ENCODE peak calls at places on chromosome 6, in five cellular contexts. One of them, this sample, is unnamed.

GRCh38 chr6:112222111-112222726 is 32.1 kb downstream of the LAMA4 start:
- DNase-seq in fibroblast of lung: peak
- DNase-seq in tibial nerve: no peak
- DNase-seq in upper lobe of right lung: no peak
- DNase-seq in NB4: no peak
- DNase-seq in this sample: no peak

GRCh38 chr6:90429713-90430112 is 133.1 kb upstream of the BACH2 start:
- DNase-seq in fibroblast of lung: peak
- DNase-seq in tibial nerve: no peak
- DNase-seq in upper lobe of right lung: no peak
- DNase-seq in NB4: no peak
- DNase-seq in this sample: no peak

GRCh38 chr6:10873374-10873773 is 8.5 kb downstream of the GCM2 start:
- DNase-seq in fibroblast of lung: no peak
- DNase-seq in tibial nerve: no peak
- DNase-seq in upper lobe of right lung: no peak
- DNase-seq in NB4: no peak
- DNase-seq in this sample: no peak

GRCh38 chr6:16729183-16729696 is 32.0 kb downstream of the ATXN1 start:
- DNase-seq in fibroblast of lung: peak
- DNase-seq in tibial nerve: no peak
- DNase-seq in upper lobe of right lung: no peak
- DNase-seq in NB4: peak
- DNase-seq in this sample: no peak

GRCh38 chr6:133983099-133983939 is 30.3 kb downstream of the TBPL1 start:
- DNase-seq in fibroblast of lung: peak
- DNase-seq in tibial nerve: no peak
- DNase-seq in upper lobe of right lung: peak
- DNase-seq in NB4: peak
- DNase-seq in this sample: no peak

GRCh38 chr6:100301731-100302130 is 163.0 kb downstream of the SIM1 start:
- DNase-seq in fibroblast of lung: no peak
- DNase-seq in tibial nerve: no peak
- DNase-seq in upper lobe of right lung: no peak
- DNase-seq in NB4: no peak
- DNase-seq in this sample: no peak

GRCh38 chr6:62740171-62740570 is 454.1 kb upstream of the KHDRBS2 start:
- DNase-seq in fibroblast of lung: no peak
- DNase-seq in tibial nerve: no peak
- DNase-seq in upper lobe of right lung: no peak
- DNase-seq in NB4: no peak
- DNase-seq in this sample: no peak

GRCh38 chr6:44043036-44043478 is 84.2 kb downstream of the MRPL14 start:
- DNase-seq in fibroblast of lung: peak
- DNase-seq in tibial nerve: no peak
- DNase-seq in upper lobe of right lung: no peak
- DNase-seq in NB4: peak
- DNase-seq in this sample: no peak

GRCh38 chr6:38975621-38976049 is 72.9 kb upstream of the GLP1R start:
- DNase-seq in fibroblast of lung: no peak
- DNase-seq in tibial nerve: no peak
- DNase-seq in upper lobe of right lung: no peak
- DNase-seq in NB4: no peak
- DNase-seq in this sample: no peak

GRCh38 chr6:141164042-141164748 is 968.5 kb upstream of the GJE1 start:
- DNase-seq in fibroblast of lung: peak
- DNase-seq in tibial nerve: no peak
- DNase-seq in upper lobe of right lung: no peak
- DNase-seq in NB4: no peak
- DNase-seq in this sample: no peak

GRCh38 chr6:162109466-162110040 is 618.0 kb downstream of the PRKN start:
- DNase-seq in fibroblast of lung: no peak
- DNase-seq in tibial nerve: no peak
- DNase-seq in upper lobe of right lung: no peak
- DNase-seq in NB4: no peak
- DNase-seq in this sample: no peak

DNA sequence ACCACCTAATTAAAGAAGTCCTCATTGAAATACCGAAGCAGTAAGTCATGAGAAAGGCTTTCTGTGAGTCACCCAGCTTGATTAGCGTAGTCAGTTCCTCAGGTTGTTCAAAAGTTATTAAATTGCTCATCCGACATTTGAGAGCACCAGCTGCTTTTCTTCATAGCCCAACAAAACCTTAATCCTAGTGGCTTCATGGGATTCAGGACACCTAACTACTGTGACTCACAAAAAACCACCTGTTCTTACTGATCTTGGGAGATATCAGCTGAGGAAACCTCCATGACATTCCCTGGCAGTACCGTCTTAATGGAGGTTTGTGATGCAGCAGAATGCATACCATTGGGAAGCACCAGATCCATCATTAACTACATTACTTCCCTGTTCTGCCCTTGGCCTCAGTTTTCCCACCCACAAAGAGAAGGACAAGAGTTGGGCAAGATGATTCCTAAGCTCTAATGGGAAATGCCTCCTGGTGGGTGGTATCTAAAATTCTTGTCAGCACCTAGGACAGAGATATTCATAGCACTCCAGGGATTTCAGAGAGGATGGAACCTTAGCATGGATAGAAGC is 103.8 kb downstream of the KHDC1L start:
- DNase-seq in fibroblast of lung: peak
- DNase-seq in tibial nerve: no peak
- DNase-seq in upper lobe of right lung: no peak
- DNase-seq in NB4: no peak
- DNase-seq in this sample: no peak
- TF ChIP-seq CTCF in fibroblast of lung: no peak
- TF ChIP-seq CTCF in tibial nerve: no peak
- TF ChIP-seq CTCF in upper lobe of right lung: no peak
- TF ChIP-seq CTCF in NB4: no peak
- TF ChIP-seq CTCF in this sample: no peak

GRCh38 chr6:105569706-105570105 is 166.8 kb upstream of the PREP start:
- DNase-seq in fibroblast of lung: no peak
- DNase-seq in tibial nerve: no peak
- DNase-seq in upper lobe of right lung: no peak
- DNase-seq in NB4: no peak
- DNase-seq in this sample: no peak

GRCh38 chr6:105568751-105569150 is 165.9 kb upstream of the PREP start:
- DNase-seq in fibroblast of lung: no peak
- DNase-seq in tibial nerve: no peak
- DNase-seq in upper lobe of right lung: no peak
- DNase-seq in NB4: no peak
- DNase-seq in this sample: no peak

GRCh38 chr6:105578308-105578707 is 175.4 kb upstream of the PREP start:
- DNase-seq in fibroblast of lung: no peak
- DNase-seq in tibial nerve: no peak
- DNase-seq in upper lobe of right lung: no peak
- DNase-seq in NB4: no peak
- DNase-seq in this sample: no peak

GRCh38 chr6:105573138-105573537 is 170.3 kb upstream of the PREP start:
- DNase-seq in fibroblast of lung: no peak
- DNase-seq in tibial nerve: no peak
- DNase-seq in upper lobe of right lung: no peak
- DNase-seq in NB4: no peak
- DNase-seq in this sample: no peak

GRCh38 chr6:105573556-105573955 is 170.7 kb upstream of the PREP start:
- DNase-seq in fibroblast of lung: no peak
- DNase-seq in tibial nerve: no peak
- DNase-seq in upper lobe of right lung: no peak
- DNase-seq in NB4: no peak
- DNase-seq in this sample: no peak
- TF ChIP-seq CTCF in fibroblast of lung: no peak
- TF ChIP-seq CTCF in tibial nerve: no peak
- TF ChIP-seq CTCF in upper lobe of right lung: no peak
- TF ChIP-seq CTCF in NB4: no peak
- TF ChIP-seq CTCF in this sample: no peak

GRCh38 chr6:165848099-165848461 is 185.0 kb upstream of the PDE10A start:
- DNase-seq in fibroblast of lung: no peak
- DNase-seq in tibial nerve: no peak
- DNase-seq in upper lobe of right lung: no peak
- DNase-seq in NB4: no peak
- DNase-seq in this sample: no peak
- TF ChIP-seq CTCF in fibroblast of lung: no peak
- TF ChIP-seq CTCF in tibial nerve: no peak
- TF ChIP-seq CTCF in upper lobe of right lung: no peak
- TF ChIP-seq CTCF in NB4: no peak
- TF ChIP-seq CTCF in this sample: no peak

DNA sequence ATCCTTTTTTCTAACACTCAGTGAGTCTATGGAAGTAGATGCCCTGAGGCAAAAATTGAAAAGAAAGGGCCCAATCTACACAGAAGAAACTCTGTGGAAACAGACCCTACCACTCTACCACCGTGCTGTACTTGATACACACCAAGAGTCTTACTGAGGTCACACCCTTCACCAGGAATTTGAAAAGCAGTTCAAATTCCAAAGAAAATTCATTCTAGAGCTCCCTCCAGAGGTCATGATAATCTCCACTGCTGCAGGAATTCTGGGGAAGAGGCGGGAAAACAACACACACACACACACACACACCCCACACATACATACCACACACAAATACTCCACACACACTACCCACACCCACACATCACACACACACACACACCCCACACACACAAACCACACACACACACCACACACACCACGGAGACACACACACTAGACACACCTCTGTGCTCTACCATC is 336.8 kb downstream of the HDGFL1 start:
- DNase-seq in fibroblast of lung: peak
- DNase-seq in tibial nerve: no peak
- DNase-seq in upper lobe of right lung: no peak
- DNase-seq in NB4: no peak
- DNase-seq in this sample: no peak
- TF ChIP-seq CTCF in fibroblast of lung: peak
- TF ChIP-seq CTCF in tibial nerve: peak
- TF ChIP-seq CTCF in upper lobe of right lung: peak
- TF ChIP-seq CTCF in NB4: no peak
- TF ChIP-seq CTCF in this sample: no peak

DNA sequence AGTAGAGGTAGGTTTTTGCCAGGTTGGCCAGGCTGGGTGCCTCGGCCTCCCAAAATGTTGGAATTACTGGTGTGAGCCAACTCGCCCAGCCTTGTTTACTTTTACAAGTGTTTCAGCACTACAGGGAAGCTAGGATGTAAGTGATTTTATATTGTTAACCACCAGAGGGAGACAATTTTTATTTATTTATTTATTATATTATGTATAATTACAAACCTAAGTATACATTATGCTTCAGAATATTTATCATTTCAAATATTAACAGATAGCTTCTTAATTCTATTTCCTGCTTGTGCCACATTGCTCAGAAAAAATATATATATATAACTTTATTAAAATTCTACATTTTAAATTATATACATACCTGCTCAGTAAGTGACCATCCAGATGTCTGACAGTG is 9.8 kb downstream of the MMUT start:
- DNase-seq in fibroblast of lung: peak
- DNase-seq in tibial nerve: no peak
- DNase-seq in upper lobe of right lung: no peak
- DNase-seq in NB4: no peak
- DNase-seq in this sample: no peak
- TF ChIP-seq CTCF in fibroblast of lung: peak
- TF ChIP-seq CTCF in tibial nerve: no peak
- TF ChIP-seq CTCF in upper lobe of right lung: peak
- TF ChIP-seq CTCF in NB4: no peak
- TF ChIP-seq CTCF in this sample: no peak

DNA sequence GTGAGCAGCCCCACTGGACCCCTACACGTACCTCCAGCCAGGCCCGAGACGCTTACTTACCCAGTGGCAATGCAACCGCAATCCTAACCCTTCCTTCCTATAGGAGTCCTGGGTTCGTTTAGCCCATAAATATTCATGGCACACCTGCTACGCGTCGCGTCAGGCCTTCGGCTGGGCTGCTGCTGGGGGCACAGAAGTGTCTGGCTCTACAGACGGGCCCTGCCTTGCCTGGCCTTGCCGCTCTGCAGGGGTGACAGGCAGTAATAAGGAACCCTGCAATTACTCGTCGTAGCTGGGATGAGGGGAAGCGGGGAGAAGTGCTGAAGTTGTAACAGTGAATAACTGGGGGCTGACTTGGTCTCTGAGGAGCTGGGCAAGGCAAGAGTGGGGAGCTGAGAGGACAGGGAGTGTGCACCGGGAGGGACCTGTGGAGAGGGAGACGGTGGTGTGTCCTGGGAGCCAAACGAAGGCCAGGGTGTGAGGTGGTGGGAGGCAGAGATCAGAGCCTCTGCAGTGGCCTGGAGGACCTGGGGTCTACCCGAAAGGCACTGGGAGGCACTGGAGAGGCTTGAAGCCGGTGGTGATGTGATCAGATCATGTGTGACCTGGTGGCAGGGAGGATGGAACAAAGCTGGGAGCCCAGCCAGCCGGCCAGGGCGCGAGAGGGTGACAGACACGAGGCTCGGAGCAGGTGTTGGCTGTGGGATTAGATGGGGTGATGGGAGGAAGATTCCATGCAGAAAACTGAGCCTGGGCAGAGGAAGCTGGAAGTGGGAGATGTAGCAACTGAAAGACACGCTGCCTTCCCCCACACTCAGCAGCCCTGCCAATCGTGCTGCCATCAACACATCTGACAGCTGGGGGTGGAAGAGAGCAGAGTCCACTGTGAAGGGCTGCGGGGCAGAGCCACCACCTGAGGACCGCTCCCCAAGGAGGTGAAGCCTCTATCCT is 36.4 kb downstream of the PSMG4 start:
- DNase-seq in fibroblast of lung: no peak
- DNase-seq in tibial nerve: peak
- DNase-seq in upper lobe of right lung: peak
- DNase-seq in NB4: peak
- DNase-seq in this sample: no peak
- TF ChIP-seq CTCF in fibroblast of lung: no peak
- TF ChIP-seq CTCF in tibial nerve: no peak
- TF ChIP-seq CTCF in upper lobe of right lung: no peak
- TF ChIP-seq CTCF in NB4: peak
- TF ChIP-seq CTCF in this sample: peak